ENCODE peak calls at places on chromosomes 3 and 15, in seven cellular contexts. One of them, this sample, is unnamed.

GRCh38 chr3:134927596-134927995 is 132.5 kb downstream of the EPHB1 start:
- DNase-seq in mesendoderm: no peak
- DNase-seq in neuronal stem cell: no peak
- DNase-seq in H9: no peak
- DNase-seq in mesenchymal stem cell: no peak
- DNase-seq in H1: no peak
- DNase-seq in trophoblast cell: peak; percentile 10
- DNase-seq in this sample: no peak

GRCh38 chr3:126472277-126473006 is 3.2 kb downstream of the ZXDC start:
- DNase-seq in mesendoderm: peak; percentile 82
- DNase-seq in neuronal stem cell: no peak
- DNase-seq in H9: no peak
- DNase-seq in mesenchymal stem cell: peak; percentile 94
- DNase-seq in H1: no peak
- DNase-seq in trophoblast cell: peak; percentile 78
- DNase-seq in this sample: peak; percentile 68

GRCh38 chr3:185737020-185737419 is 87.8 kb downstream of the IGF2BP2 start:
- DNase-seq in mesendoderm: no peak
- DNase-seq in neuronal stem cell: no peak
- DNase-seq in H9: no peak
- DNase-seq in mesenchymal stem cell: peak; percentile 45
- DNase-seq in H1: no peak
- DNase-seq in trophoblast cell: no peak
- DNase-seq in this sample: peak; percentile 85

GRCh38 chr15:97091093-97091492 is 760.6 kb downstream of the NR2F2 start:
- DNase-seq in mesendoderm: no peak
- DNase-seq in neuronal stem cell: no peak
- DNase-seq in H9: no peak
- DNase-seq in mesenchymal stem cell: no peak
- DNase-seq in H1: no peak
- DNase-seq in trophoblast cell: no peak
- DNase-seq in this sample: no peak

GRCh38 chr3:160400631-160401150 is 1.2 kb downstream of the SMC4 start:
- DNase-seq in mesendoderm: peak; percentile 28
- DNase-seq in neuronal stem cell: no peak
- DNase-seq in H9: no peak
- DNase-seq in mesenchymal stem cell: no peak
- DNase-seq in H1: no peak
- DNase-seq in trophoblast cell: peak; percentile 33
- DNase-seq in this sample: no peak

GRCh38 chr3:172137287-172138030 is 98.1 kb downstream of the FNDC3B start:
- DNase-seq in mesendoderm: no peak
- DNase-seq in neuronal stem cell: no peak
- DNase-seq in H9: no peak
- DNase-seq in mesenchymal stem cell: peak; percentile 44
- DNase-seq in H1: no peak
- DNase-seq in trophoblast cell: no peak
- DNase-seq in this sample: no peak

GRCh38 chr3:133573054-133573628 is 345 bp upstream of the CDV3 start:
- DNase-seq in mesendoderm: peak; percentile 100
- DNase-seq in neuronal stem cell: peak; percentile 100
- DNase-seq in H9: peak; percentile 100
- DNase-seq in mesenchymal stem cell: peak; percentile 100
- DNase-seq in H1: peak; percentile 100
- DNase-seq in trophoblast cell: peak; percentile 100
- DNase-seq in this sample: peak; percentile 100

GRCh38 chr3:126540946-126541627 is 17.1 kb downstream of the CHST13 start:
- DNase-seq in mesendoderm: no peak
- DNase-seq in neuronal stem cell: no peak
- DNase-seq in H9: peak; percentile 25
- DNase-seq in mesenchymal stem cell: no peak
- DNase-seq in H1: no peak
- DNase-seq in trophoblast cell: no peak
- DNase-seq in this sample: no peak

GRCh38 chr3:177041021-177041729 is 156.1 kb downstream of the TBL1XR1 start:
- DNase-seq in mesendoderm: peak; percentile 19
- DNase-seq in neuronal stem cell: no peak
- DNase-seq in H9: no peak
- DNase-seq in mesenchymal stem cell: peak; percentile 57
- DNase-seq in H1: no peak
- DNase-seq in trophoblast cell: no peak
- DNase-seq in this sample: peak; percentile 25

GRCh38 chr3:77256584-77257488 is 216.9 kb downstream of the ROBO2 start:
- DNase-seq in mesendoderm: no peak
- DNase-seq in neuronal stem cell: no peak
- DNase-seq in H9: no peak
- DNase-seq in mesenchymal stem cell: no peak
- DNase-seq in H1: no peak
- DNase-seq in trophoblast cell: no peak
- DNase-seq in this sample: no peak

GRCh38 chr3:10357592-10358308 is 36.8 kb upstream of the SEC13 start:
- DNase-seq in mesendoderm: peak; percentile 16
- DNase-seq in neuronal stem cell: no peak
- DNase-seq in H9: no peak
- DNase-seq in mesenchymal stem cell: peak; percentile 94
- DNase-seq in H1: no peak
- DNase-seq in trophoblast cell: no peak
- DNase-seq in this sample: peak; percentile 95

GRCh38 chr3:188487652-188488051 is 333.7 kb downstream of the LPP start:
- DNase-seq in mesendoderm: no peak
- DNase-seq in neuronal stem cell: no peak
- DNase-seq in H9: no peak
- DNase-seq in mesenchymal stem cell: no peak
- DNase-seq in H1: no peak
- DNase-seq in trophoblast cell: no peak
- DNase-seq in this sample: no peak

GRCh38 chr3:188490416-188490815 is 336.5 kb downstream of the LPP start:
- DNase-seq in mesendoderm: no peak
- DNase-seq in neuronal stem cell: no peak
- DNase-seq in H9: no peak
- DNase-seq in mesenchymal stem cell: no peak
- DNase-seq in H1: no peak
- DNase-seq in trophoblast cell: no peak
- DNase-seq in this sample: no peak

GRCh38 chr3:188489639-188490405 is 335.9 kb downstream of the LPP start:
- DNase-seq in mesendoderm: no peak
- DNase-seq in neuronal stem cell: no peak
- DNase-seq in H9: no peak
- DNase-seq in mesenchymal stem cell: peak; percentile 77
- DNase-seq in H1: no peak
- DNase-seq in trophoblast cell: no peak
- DNase-seq in this sample: peak; percentile 90

GRCh38 chr3:188486952-188487351 is 333.0 kb downstream of the LPP start:
- DNase-seq in mesendoderm: no peak
- DNase-seq in neuronal stem cell: no peak
- DNase-seq in H9: no peak
- DNase-seq in mesenchymal stem cell: no peak
- DNase-seq in H1: no peak
- DNase-seq in trophoblast cell: no peak
- DNase-seq in this sample: no peak

GRCh38 chr3:188491276-188491687 is 337.3 kb downstream of the LPP start:
- DNase-seq in mesendoderm: no peak
- DNase-seq in neuronal stem cell: no peak
- DNase-seq in H9: no peak
- DNase-seq in mesenchymal stem cell: peak; percentile 81
- DNase-seq in H1: no peak
- DNase-seq in trophoblast cell: no peak
- DNase-seq in this sample: peak; percentile 61
- H3K23ac ChIP-seq in mesendoderm: no peak overlapping the region
- H3K23ac ChIP-seq in neuronal stem cell: no peak overlapping the region
- H3K23ac ChIP-seq in H9: no peak overlapping the region
- H3K23ac ChIP-seq in mesenchymal stem cell: no peak overlapping the region
- H3K23ac ChIP-seq in H1: no peak overlapping the region
- H3K23ac ChIP-seq in trophoblast cell: no peak overlapping the region
- H3K23ac ChIP-seq in this sample: peak overlapping the region; percentile 78

DNA sequence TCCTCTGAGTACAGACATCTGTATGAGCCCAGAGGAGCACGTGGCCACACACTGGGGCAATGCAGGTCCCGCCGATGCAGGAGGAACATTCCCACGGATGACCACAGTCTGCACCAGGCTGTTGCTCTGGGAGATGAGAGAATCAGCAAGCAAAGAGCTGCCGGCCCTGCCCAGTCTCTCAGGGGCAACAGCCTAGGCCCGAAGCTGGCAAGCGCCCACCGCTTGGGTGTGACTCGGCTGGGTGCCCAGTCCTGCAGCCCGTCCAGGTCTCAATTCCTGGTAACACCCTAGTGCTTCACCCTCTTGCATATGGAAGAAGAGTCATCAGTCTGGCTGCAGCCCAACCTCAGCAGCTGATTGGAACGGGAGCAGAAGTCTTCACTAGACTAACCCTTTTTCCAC is 153.7 kb upstream of the HES1 start:
- DNase-seq in mesendoderm: no peak
- DNase-seq in neuronal stem cell: no peak
- DNase-seq in H9: no peak
- DNase-seq in mesenchymal stem cell: no peak
- DNase-seq in H1: no peak
- DNase-seq in trophoblast cell: no peak
- DNase-seq in this sample: no peak
- H3K23ac ChIP-seq in mesendoderm: no peak overlapping the region
- H3K23ac ChIP-seq in neuronal stem cell: peak overlapping the region; percentile 34
- H3K23ac ChIP-seq in H9: no peak overlapping the region
- H3K23ac ChIP-seq in mesenchymal stem cell: no peak overlapping the region
- H3K23ac ChIP-seq in H1: no peak overlapping the region
- H3K23ac ChIP-seq in trophoblast cell: no peak overlapping the region
- H3K23ac ChIP-seq in this sample: no peak overlapping the region

GRCh38 chr15:68489426-68489825 is 57.5 kb upstream of the ITGA11 start:
- DNase-seq in mesendoderm: no peak
- DNase-seq in neuronal stem cell: no peak
- DNase-seq in H9: peak; percentile 17
- DNase-seq in mesenchymal stem cell: no peak
- DNase-seq in H1: no peak
- DNase-seq in trophoblast cell: no peak
- DNase-seq in this sample: no peak
- H3K23ac ChIP-seq in mesendoderm: no peak overlapping the region
- H3K23ac ChIP-seq in neuronal stem cell: no peak overlapping the region
- H3K23ac ChIP-seq in H9: no peak overlapping the region
- H3K23ac ChIP-seq in mesenchymal stem cell: no peak overlapping the region
- H3K23ac ChIP-seq in H1: no peak overlapping the region
- H3K23ac ChIP-seq in trophoblast cell: no peak overlapping the region
- H3K23ac ChIP-seq in this sample: no peak overlapping the region

GRCh38 chr15:62430056-62430455 is 265.0 kb upstream of the C2CD4B start:
- DNase-seq in mesendoderm: no peak
- DNase-seq in neuronal stem cell: no peak
- DNase-seq in H9: no peak
- DNase-seq in mesenchymal stem cell: peak; percentile 33
- DNase-seq in H1: no peak
- DNase-seq in trophoblast cell: no peak
- DNase-seq in this sample: no peak

GRCh38 chr15:62428259-62428658 is 263.2 kb upstream of the C2CD4B start:
- DNase-seq in mesendoderm: no peak
- DNase-seq in neuronal stem cell: no peak
- DNase-seq in H9: no peak
- DNase-seq in mesenchymal stem cell: peak; percentile 61
- DNase-seq in H1: no peak
- DNase-seq in trophoblast cell: no peak
- DNase-seq in this sample: no peak

GRCh38 chr15:62430552-62430951 is 265.5 kb upstream of the C2CD4B start:
- DNase-seq in mesendoderm: no peak
- DNase-seq in neuronal stem cell: no peak
- DNase-seq in H9: no peak
- DNase-seq in mesenchymal stem cell: no peak
- DNase-seq in H1: no peak
- DNase-seq in trophoblast cell: no peak
- DNase-seq in this sample: no peak

GRCh38 chr15:62426387-62426956 is 261.4 kb upstream of the C2CD4B start:
- DNase-seq in mesendoderm: peak; percentile 50
- DNase-seq in neuronal stem cell: no peak
- DNase-seq in H9: no peak
- DNase-seq in mesenchymal stem cell: no peak
- DNase-seq in H1: no peak
- DNase-seq in trophoblast cell: no peak
- DNase-seq in this sample: no peak

GRCh38 chr15:62428851-62429250 is 263.8 kb upstream of the C2CD4B start:
- DNase-seq in mesendoderm: no peak
- DNase-seq in neuronal stem cell: no peak
- DNase-seq in H9: no peak
- DNase-seq in mesenchymal stem cell: no peak
- DNase-seq in H1: no peak
- DNase-seq in trophoblast cell: no peak
- DNase-seq in this sample: no peak
- H3K23ac ChIP-seq in mesendoderm: no peak overlapping the region
- H3K23ac ChIP-seq in neuronal stem cell: no peak overlapping the region
- H3K23ac ChIP-seq in H9: no peak overlapping the region
- H3K23ac ChIP-seq in mesenchymal stem cell: no peak overlapping the region
- H3K23ac ChIP-seq in H1: no peak overlapping the region
- H3K23ac ChIP-seq in trophoblast cell: no peak overlapping the region
- H3K23ac ChIP-seq in this sample: no peak overlapping the region